ENCODE peak calls at places on chromosome 9, in six cellular contexts. Z, S, B, O, C and P are unnamed samples.

GRCh38 chr9:116951588-116952433 is 264.7 kb downstream of the TRIM32 start:
- DNase-seq in Z (no peak), B (no peak), C (no peak), S (no peak), O (no peak), P (peak; percentile 85)

GRCh38 chr9:33117306-33117705 is 40.8 kb upstream of the SMU1 start:
- DNase-seq in Z (no peak), B (no peak), O (no peak), C (no peak), S (no peak), P (no peak)

GRCh38 chr9:3936520-3937235 is 363.2 kb downstream of the GLIS3 start:
- DNase-seq in S (peak; percentile 93), Z (peak; percentile 82), B (peak; percentile 82), C (peak; percentile 58), O (no peak), P (peak; percentile 28)

GRCh38 chr9:124045076-124045829 is 33.7 kb downstream of the LHX2 start:
- DNase-seq in S (peak; percentile 67), Z (peak; percentile 77), O (no peak), C (peak; percentile 76), B (peak; percentile 63), P (no peak)

GRCh38 chr9:99828417-99829176 is 6.9 kb downstream of the NR4A3 start:
- DNase-seq in C (no peak), S (no peak), B (no peak), Z (peak; percentile 65), O (no peak), P (no peak)

GRCh38 chr9:78676623-78677022 is 379.7 kb downstream of the PSAT1 start:
- DNase-seq in O (no peak), C (no peak), S (no peak), B (no peak), Z (no peak), P (no peak)

GRCh38 chr9:99753436-99753835 is 68.2 kb upstream of the NR4A3 start:
- DNase-seq in Z (no peak), S (no peak), O (no peak), C (no peak), B (no peak), P (peak; percentile 91)

GRCh38 chr9:5843450-5844249 is 10.7 kb upstream of the ERMP1 start:
- DNase-seq in B (no peak), O (no peak), C (no peak), Z (no peak), S (peak; percentile 61), P (peak; percentile 31)

GRCh38 chr9:96565684-96566360 is 53.8 kb downstream of the CDC14B start:
- DNase-seq in B (no peak), C (no peak), Z (no peak), O (no peak), S (no peak), P (peak; percentile 17)

GRCh38 chr9:4349841-4350418 is 50.1 kb upstream of the GLIS3 start:
- DNase-seq in Z (no peak), B (no peak), O (no peak), S (no peak), C (no peak), P (no peak)

GRCh38 chr9:37551468-37551867 is 24.7 kb downstream of the FBXO10 start:
- DNase-seq in B (no peak), Z (no peak), O (no peak), S (no peak), C (no peak), P (no peak)

GRCh38 chr9:115202960-115203751 is 85.2 kb upstream of the TNC start:
- DNase-seq in B (peak; percentile 66), S (no peak), C (peak; percentile 26), Z (no peak), O (no peak), P (peak; percentile 67)

GRCh38 chr9:128946945-128947422 is 419 bp downstream of the DOLK start:
- DNase-seq in B (peak; percentile 38), S (no peak), O (peak; percentile 82), C (peak; percentile 12), Z (no peak), P (no peak)

GRCh38 chr9:114317665-114318357 is 5.1 kb upstream of the ORM1 start:
- DNase-seq in O (peak; percentile 7), S (no peak), B (no peak), C (no peak), Z (peak; percentile 23), P (peak; percentile 22)

GRCh38 chr9:738209-738915 is 103.1 kb upstream of the DMRT1 start:
- DNase-seq in B (peak; percentile 80), O (no peak), Z (peak; percentile 69), C (peak; percentile 76), S (no peak), P (peak; percentile 97)

GRCh38 chr9:27671591-27671990 is 98.3 kb upstream of the C9orf72 start:
- DNase-seq in B (no peak), C (no peak), S (no peak), O (no peak), Z (no peak), P (no peak)

GRCh38 chr9:137534256-137535119 is 15.7 kb downstream of the PNPLA7 start:
- DNase-seq in O (no peak), C (no peak), S (peak; percentile 71), B (peak; percentile 21), Z (no peak), P (peak; percentile 49)

GRCh38 chr9:38018964-38019602 is 49.9 kb downstream of the SHB start:
- DNase-seq in C (no peak), Z (peak; percentile 67), O (no peak), S (peak; percentile 83), B (peak; percentile 46), P (peak; percentile 86)

GRCh38 chr9:98228392-98229089 is 26.9 kb downstream of the TBC1D2 start:
- DNase-seq in B (no peak), O (no peak), Z (no peak), S (no peak), C (no peak), P (no peak)

GRCh38 chr9:4555251-4555650 is 65.0 kb downstream of the SLC1A1 start:
- DNase-seq in O (no peak), S (peak; percentile 91), B (peak; percentile 42), Z (no peak), C (peak; percentile 62), P (peak; percentile 13)

GRCh38 chr9:107136296-107136695 is 146.8 kb upstream of the RAD23B start:
- DNase-seq in B (no peak), C (no peak), O (no peak), S (no peak), Z (no peak), P (no peak)

DNA sequence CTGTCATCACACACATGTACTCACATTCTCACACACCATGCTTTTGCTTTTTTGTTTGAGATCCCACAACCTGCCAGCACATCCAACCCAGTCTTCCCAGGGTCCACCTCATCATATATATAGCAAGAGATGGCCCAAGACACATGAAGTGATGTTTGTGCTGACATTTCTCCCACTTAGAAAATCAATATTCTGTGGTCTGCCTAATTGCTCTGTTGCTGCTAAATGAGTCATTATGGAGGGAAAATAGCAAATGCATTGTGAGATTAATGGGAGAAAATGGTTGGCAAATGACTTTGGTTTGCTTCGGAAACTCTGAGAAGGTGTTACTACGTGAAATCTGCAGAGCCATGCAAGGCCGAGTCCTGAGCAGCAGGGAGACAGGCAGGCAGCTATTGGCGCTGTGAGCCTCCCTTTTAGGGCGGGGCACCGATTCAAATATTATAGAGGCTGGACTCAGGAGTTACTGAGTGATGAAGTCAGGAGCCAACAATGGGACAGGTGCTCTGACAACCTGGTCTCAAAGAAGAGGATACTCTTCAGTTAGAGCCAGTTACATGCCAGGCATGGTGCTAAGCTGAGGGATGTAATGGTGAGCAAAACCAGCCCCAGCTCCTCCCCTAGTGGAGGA is 62.8 kb downstream of the DAB2IP start:
- DNase-seq in B (no peak), S (no peak), C (no peak), O (no peak), Z (no peak), P (no peak)
- H3K4me3 ChIP-seq in B (no peak overlapping the region), S (no peak overlapping the region), C (no peak overlapping the region), O (no peak overlapping the region), Z (no peak overlapping the region), P (no peak overlapping the region)

GRCh38 chr9:74887981-74888370 is 255 bp upstream of the TRPM6 start:
- DNase-seq in C (no peak), Z (no peak), B (no peak), O (no peak), S (no peak), P (no peak)

DNA sequence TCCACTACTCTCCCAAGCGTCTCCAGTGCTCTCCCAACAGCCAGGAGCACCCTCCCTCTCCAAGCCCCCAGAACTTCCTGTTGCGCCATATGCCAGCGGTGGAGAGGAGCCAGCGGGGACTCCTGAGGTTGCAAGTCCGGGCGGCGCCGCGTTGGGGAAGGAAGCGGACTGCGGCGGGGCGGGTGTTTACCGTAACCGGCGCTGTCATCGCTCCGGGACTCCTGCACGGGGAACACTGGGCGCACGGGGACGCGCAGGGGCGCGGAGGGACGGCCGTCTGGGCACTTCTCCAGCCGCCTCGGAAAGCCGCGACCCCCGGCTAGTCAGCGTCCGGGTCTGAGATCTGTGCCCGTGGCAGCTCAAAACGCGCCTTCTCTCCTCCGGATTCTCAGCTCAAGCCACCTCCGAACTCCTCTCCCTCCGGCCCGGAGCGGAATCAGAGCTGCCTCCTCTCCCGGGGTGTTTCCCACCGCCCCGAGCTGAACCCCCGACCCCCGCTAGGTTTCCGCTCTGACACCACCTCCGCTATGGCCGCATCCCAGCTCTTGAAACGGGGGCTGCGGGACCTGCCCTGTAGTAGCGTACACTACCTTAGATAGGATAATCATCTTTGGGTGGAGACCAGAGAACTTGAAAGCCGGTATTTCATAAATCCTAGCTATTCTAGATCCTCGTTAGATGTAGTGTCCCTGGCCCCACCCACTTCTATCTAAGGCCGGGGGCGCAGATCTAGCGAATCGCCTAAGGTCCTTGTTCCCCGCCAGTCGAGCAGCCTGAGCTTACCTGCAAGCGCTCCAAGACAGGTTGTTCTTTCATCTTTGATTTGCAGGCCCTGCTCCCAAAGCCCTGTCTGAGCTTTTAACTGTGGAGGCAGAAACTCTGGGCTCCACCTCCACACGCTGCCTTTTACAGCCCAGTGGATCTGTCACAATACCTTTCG is at the start of gene TRPM6:
- DNase-seq in B (peak; percentile 88), S (peak; percentile 48), O (peak; percentile 91), Z (peak; percentile 92), C (peak; percentile 76), P (peak; percentile 76)
- TF ChIP-seq CTCF in B (no peak), S (no peak), O (no peak), Z (no peak), C (no peak), P (no peak)

DNA sequence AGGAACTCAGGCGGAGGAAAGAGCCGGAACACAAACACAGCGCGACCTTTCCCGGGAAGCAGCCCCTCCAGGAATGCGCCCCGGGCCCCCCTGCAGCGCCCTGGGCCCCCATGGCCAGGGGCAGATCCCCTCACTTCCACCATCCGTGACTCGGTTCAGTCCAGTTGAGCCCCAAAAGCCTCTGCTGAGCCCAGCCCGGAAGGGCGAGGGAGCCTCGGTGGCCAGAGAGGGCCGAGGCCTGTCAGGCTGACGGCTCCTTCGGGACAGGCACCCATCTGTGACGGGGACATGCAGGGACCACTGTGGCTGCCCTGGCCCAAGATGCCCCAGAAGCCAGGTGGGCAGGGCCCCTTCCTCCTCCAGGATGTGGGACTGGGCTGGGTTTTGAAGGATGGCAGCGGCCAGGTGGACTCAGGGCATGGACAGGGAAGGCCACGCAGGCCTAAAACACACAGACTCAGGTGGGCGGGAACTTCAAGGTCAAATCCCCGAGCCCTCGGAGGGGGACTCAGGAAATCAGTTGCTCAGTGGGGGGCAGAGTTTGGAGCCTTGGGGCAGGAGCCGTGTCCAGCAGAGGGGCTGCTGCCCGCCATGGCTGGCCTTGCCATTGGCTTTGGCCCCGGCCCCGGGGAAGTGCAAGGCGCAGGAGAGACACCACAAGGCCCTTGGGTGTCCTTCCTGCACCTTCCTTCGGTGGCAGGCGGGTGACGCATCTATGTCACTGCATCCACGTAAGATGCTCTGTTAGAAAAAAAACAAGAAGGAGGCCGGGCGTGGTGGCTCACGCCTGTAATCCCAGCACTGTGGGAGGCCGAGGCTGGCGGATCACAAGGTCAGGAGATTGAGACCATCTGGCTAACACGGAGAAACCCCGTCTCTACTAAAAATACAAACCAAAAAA is 29.7 kb upstream of the ABO start:
- DNase-seq in O (peak; percentile 67), B (no peak), C (no peak), Z (no peak), S (no peak), P (no peak)
- H3K27me3 ChIP-seq in O (peaks cover 12% of the 10 kb centered on the region), B (peaks cover 10% of the 10 kb centered on the region), C (peaks cover 16% of the 10 kb centered on the region), Z (no peaks in the 10 kb centered on the region), S (peaks cover 4% of the 10 kb centered on the region), P (peaks cover 6% of the 10 kb centered on the region)

GRCh38 chr9:34370335-34370969 is 6.2 kb downstream of the MYORG start:
- DNase-seq in Z (no peak), O (no peak), S (no peak), B (no peak), C (no peak), P (no peak)
- H3K4me3 ChIP-seq in Z (no peak overlapping the region), O (peak overlapping the region; percentile 43), S (no peak overlapping the region), B (no peak overlapping the region), C (no peak overlapping the region), P (no peak overlapping the region)